ENCODE peak calls at places on chromosomes 5 and 9, in five cellular contexts. W is astrocyte, C is colonic mucosa, I is heart right ventricle, Q is HCT116. L is an unnamed sample.

GRCh38 chr9:93223241-93224180 is 39.6 kb downstream of the WNK2 start:
- DNase-seq in W (peak; percentile 68), Q (peak; percentile 56), C (peak; percentile 82), I (peak; percentile 45), L (no peak)

GRCh38 chr5:123700624-123701023 is 188.6 kb downstream of the CSNK1G3 start:
- DNase-seq in Q (peak; percentile 32), C (no peak), I (peak; percentile 34), W (peak; percentile 99), L (peak; percentile 98)

GRCh38 chr9:97528529-97529230 is 27.2 kb downstream of the TMOD1 start:
- DNase-seq in Q (no peak), I (peak; percentile 41), W (no peak), C (no peak), L (no peak)

GRCh38 chr5:453725-454481 is 10.9 kb downstream of the EXOC3 start:
- DNase-seq in I (no peak), Q (no peak), C (no peak), W (no peak), L (no peak)

GRCh38 chr5:154627711-154628678 is 127.2 kb upstream of the LARP1 start:
- DNase-seq in W (no peak), Q (no peak), I (no peak), C (no peak), L (no peak)

GRCh38 chr5:116419258-116419657 is 155.4 kb downstream of the SEMA6A start:
- DNase-seq in W (no peak), Q (no peak), I (no peak), C (no peak), L (no peak)

GRCh38 chr5:125032286-125032685 is 285.8 kb upstream of the ZNF608 start:
- DNase-seq in W (no peak), C (no peak), Q (no peak), I (no peak), L (no peak)

GRCh38 chr5:128062172-128062746 is 21.3 kb upstream of the SLC12A2 start:
- DNase-seq in I (no peak), W (peak; percentile 83), Q (no peak), C (peak; percentile 53), L (peak; percentile 68)

GRCh38 chr9:121819511-121820231 is 168.2 kb downstream of the DAB2IP start:
- DNase-seq in I (no peak), W (peak; percentile 39), C (no peak), Q (no peak), L (no peak)

GRCh38 chr5:1016036-1016435 is 7.4 kb downstream of the NKD2 start:
- DNase-seq in Q (no peak), I (no peak), W (no peak), C (no peak), L (no peak)

GRCh38 chr5:167721926-167722440 is 569.5 kb upstream of the WWC1 start:
- DNase-seq in Q (no peak), C (no peak), W (no peak), I (no peak), L (no peak)

GRCh38 chr9:98190757-98191105 is 1.7 kb downstream of the CORO2A start:
- DNase-seq in W (no peak), Q (no peak), I (no peak), C (no peak), L (no peak)

GRCh38 chr9:70405808-70406445 is 8.5 kb downstream of the KLF9 start:
- DNase-seq in C (peak; percentile 62), Q (no peak), W (peak; percentile 43), I (no peak), L (no peak)
- H3K4me3 ChIP-seq in C (no peak overlapping the region), Q (no peak overlapping the region), W (no peak overlapping the region), I (no peak overlapping the region), L (no peak overlapping the region)

GRCh38 chr5:5816960-5817359 is 394.5 kb downstream of the ICE1 start:
- DNase-seq in C (no peak), Q (no peak), W (no peak), I (no peak), L (no peak)
- H3K27ac ChIP-seq in C (no peak overlapping the region), Q (no peak overlapping the region), W (no peak overlapping the region), I (no peak overlapping the region), L (no peak overlapping the region)

GRCh38 chr9:115637661-115638060 is 515.9 kb upstream of the PAPPA start:
- DNase-seq in W (peak; percentile 28), C (no peak), Q (no peak), I (no peak), L (no peak)
- H3K4me1 ChIP-seq in W (peaks cover 21% of the 10 kb centered on the region), C (no peaks in the 10 kb centered on the region), Q (no peaks in the 10 kb centered on the region), I (no peaks in the 10 kb centered on the region), L (peaks cover 23% of the 10 kb centered on the region)

GRCh38 chr5:105821800-105822199 is 1848.9 kb downstream of the EFNA5 start:
- DNase-seq in Q (no peak), C (no peak), I (no peak), W (no peak), L (no peak)

GRCh38 chr5:105817906-105818305 is 1852.8 kb downstream of the EFNA5 start:
- DNase-seq in Q (no peak), C (no peak), W (no peak), I (no peak), L (no peak)

GRCh38 chr5:105812356-105812755 is 1858.4 kb downstream of the EFNA5 start:
- DNase-seq in C (no peak), Q (no peak), W (no peak), I (no peak), L (no peak)

DNA sequence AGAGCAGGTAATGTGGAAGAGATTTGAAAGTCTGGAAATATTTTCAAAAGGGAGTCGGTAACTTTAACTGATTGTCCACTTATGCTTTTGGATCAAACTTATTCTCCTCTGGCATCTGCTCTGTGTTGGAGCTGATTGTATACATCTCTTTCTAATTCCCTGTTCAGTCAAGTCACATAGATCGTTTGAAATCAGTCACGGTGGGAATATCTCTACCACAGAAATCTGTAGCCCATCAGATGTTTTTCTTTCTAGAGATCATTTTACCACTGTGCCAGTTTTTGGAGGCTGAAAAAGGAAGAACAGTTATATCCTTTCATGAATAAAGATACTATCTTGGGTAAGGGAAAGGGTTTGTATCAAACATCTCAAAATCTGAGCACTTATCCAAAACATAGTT is 1853.3 kb downstream of the EFNA5 start:
- DNase-seq in Q (no peak), C (no peak), I (no peak), W (no peak), L (no peak)
- H3K4me3 ChIP-seq in Q (no peak overlapping the region), C (no peak overlapping the region), I (no peak overlapping the region), W (no peak overlapping the region), L (no peak overlapping the region)

GRCh38 chr9:75149841-75150241 is 61.5 kb downstream of the OSTF1 start:
- DNase-seq in I (no peak), Q (no peak), C (no peak), W (no peak), L (no peak)

GRCh38 chr9:75147638-75148037 is 59.3 kb downstream of the OSTF1 start:
- DNase-seq in I (no peak), Q (no peak), W (peak; percentile 10), C (no peak), L (no peak)

GRCh38 chr9:75148551-75148950 is 60.2 kb downstream of the OSTF1 start:
- DNase-seq in I (no peak), Q (no peak), C (no peak), W (peak; percentile 96), L (peak; percentile 73)

GRCh38 chr9:75142208-75142607 is 53.9 kb downstream of the OSTF1 start:
- DNase-seq in Q (no peak), C (no peak), W (no peak), I (no peak), L (no peak)

GRCh38 chr9:75146229-75146628 is 57.9 kb downstream of the OSTF1 start:
- DNase-seq in Q (no peak), W (peak; percentile 54), I (no peak), C (no peak), L (no peak)
- H3K27ac ChIP-seq in Q (no peak overlapping the region), W (no peak overlapping the region), I (no peak overlapping the region), C (no peak overlapping the region), L (no peak overlapping the region)

DNA sequence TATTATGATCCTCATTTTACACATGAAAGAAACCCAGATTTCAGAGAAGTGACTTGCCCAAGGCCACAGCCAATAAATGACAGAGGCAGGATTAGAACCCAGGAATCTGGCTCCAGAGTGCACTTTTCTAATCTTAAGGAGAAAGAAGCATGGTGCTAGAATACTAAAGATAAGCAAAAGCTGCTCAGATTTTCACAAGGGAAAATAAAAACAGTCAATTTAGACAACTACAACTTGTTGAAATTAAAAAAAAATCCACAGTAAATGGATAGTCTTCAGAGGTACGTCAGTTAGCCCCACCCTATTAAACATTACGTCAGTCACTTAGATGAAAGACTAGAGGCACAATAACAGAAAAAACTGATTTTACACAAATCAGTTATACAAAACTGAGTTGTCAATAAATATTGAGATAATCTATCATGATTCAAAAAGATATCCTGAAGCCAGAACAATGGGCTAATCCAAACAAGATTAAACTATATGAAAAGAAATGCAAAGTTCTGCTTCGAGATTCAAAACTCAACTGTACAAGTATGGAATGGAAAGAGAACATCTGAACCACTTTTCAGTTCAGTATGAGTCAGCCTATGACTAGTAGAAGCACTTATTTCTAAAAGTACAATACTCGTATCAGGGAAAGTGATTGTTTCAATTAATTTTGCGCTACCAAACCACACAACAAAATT is 9.3 kb downstream of the TMEM245 start:
- DNase-seq in W (peak; percentile 81), I (no peak), C (no peak), Q (peak; percentile 54), L (no peak)
- H3K4me1 ChIP-seq in W (peaks cover 34% of the 10 kb centered on the region), I (peaks cover 82% of the 10 kb centered on the region), C (no peaks in the 10 kb centered on the region), Q (peaks cover 68% of the 10 kb centered on the region), L (peaks cover 48% of the 10 kb centered on the region)

DNA sequence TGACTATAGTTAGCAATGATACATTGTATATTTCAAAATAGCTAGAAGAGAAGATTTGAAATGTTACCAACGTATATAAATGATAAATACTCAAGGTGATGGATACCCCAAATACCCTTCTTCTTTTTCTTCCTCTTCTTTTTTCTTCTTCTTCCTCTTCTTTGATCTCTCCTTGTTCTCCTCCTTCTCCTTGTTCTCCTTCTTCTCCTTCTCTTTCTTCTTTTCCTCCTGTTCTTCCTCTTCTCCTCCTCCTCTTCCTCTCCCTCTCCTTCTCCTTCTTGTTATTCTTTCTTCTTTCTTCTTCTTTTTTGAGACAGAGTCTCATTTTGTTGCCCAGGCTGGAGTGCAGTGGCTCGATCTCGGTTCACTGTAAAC is 616 bp upstream of the SPEF2 start:
- DNase-seq in C (no peak), W (no peak), Q (no peak), I (no peak), L (no peak)
- H3K4me3 ChIP-seq in C (peak overlapping the region; percentile 77), W (peak overlapping the region; percentile 88), Q (peak overlapping the region; percentile 86), I (peak overlapping the region; percentile 78), L (no peak overlapping the region)

GRCh38 chr9:33690156-33690908 is 105.0 kb upstream of the PRSS3 start:
- DNase-seq in Q (no peak), I (no peak), W (no peak), C (no peak), L (no peak)
- H3K27ac ChIP-seq in Q (no peak overlapping the region), I (no peak overlapping the region), W (no peak overlapping the region), C (no peak overlapping the region), L (no peak overlapping the region)

L was measured in SJSA1.